ENCODE peak calls at places on chromosomes 13 and 19, in four cellular contexts. One of them, this sample, is unnamed.

GRCh38 chr19:21694171-21694906 is 73.0 kb downstream of the ZNF100 start:
- DNase-seq in HepG2: no peak
- DNase-seq in GM12878: no peak
- DNase-seq in K562: peak
- DNase-seq in this sample: no peak

GRCh38 chr13:76707360-76707759 is 178.8 kb downstream of the KCTD12 start:
- DNase-seq in K562: no peak
- DNase-seq in HepG2: no peak
- DNase-seq in GM12878: no peak
- DNase-seq in this sample: no peak

GRCh38 chr13:46486270-46486669 is 66.7 kb upstream of the LRCH1 start:
- DNase-seq in GM12878: no peak
- DNase-seq in HepG2: no peak
- DNase-seq in K562: no peak
- DNase-seq in this sample: no peak

GRCh38 chr19:10861118-10861651 is 10.2 kb upstream of the CARM1 start:
- DNase-seq in K562: peak
- DNase-seq in GM12878: no peak
- DNase-seq in HepG2: peak
- DNase-seq in this sample: no peak

GRCh38 chr19:47479701-47480503 is 4.1 kb downstream of the KPTN start:
- DNase-seq in K562: peak
- DNase-seq in HepG2: no peak
- DNase-seq in GM12878: no peak
- DNase-seq in this sample: no peak

GRCh38 chr13:93254775-93255174 is 28.2 kb downstream of the GPC6 start:
- DNase-seq in K562: no peak
- DNase-seq in GM12878: no peak
- DNase-seq in HepG2: no peak
- DNase-seq in this sample: no peak

GRCh38 chr19:46963093-46963734 is 56.4 kb upstream of the NPAS1 start:
- DNase-seq in K562: no peak
- DNase-seq in HepG2: no peak
- DNase-seq in GM12878: no peak
- DNase-seq in this sample: no peak

GRCh38 chr19:58361900-58362271 is 665 bp downstream of the ZNF497 start:
- DNase-seq in HepG2: peak
- DNase-seq in GM12878: no peak
- DNase-seq in K562: peak
- DNase-seq in this sample: peak

GRCh38 chr19:37594982-37595382 is 306 bp downstream of the ZNF540 start:
- DNase-seq in HepG2: no peak
- DNase-seq in K562: peak
- DNase-seq in GM12878: peak
- DNase-seq in this sample: no peak

GRCh38 chr13:104571161-104571889 is 1505.1 kb upstream of the SLC10A2 start:
- DNase-seq in GM12878: no peak
- DNase-seq in HepG2: peak
- DNase-seq in K562: peak
- DNase-seq in this sample: peak

GRCh38 chr13:24052547-24052981 is 108.0 kb upstream of the SPATA13 start:
- DNase-seq in K562: no peak
- DNase-seq in GM12878: no peak
- DNase-seq in HepG2: no peak
- DNase-seq in this sample: no peak

GRCh38 chr19:42345191-42345812 is 19.9 kb downstream of the MEGF8 start:
- DNase-seq in K562: no peak
- DNase-seq in HepG2: no peak
- DNase-seq in GM12878: no peak
- DNase-seq in this sample: no peak

GRCh38 chr13:106063591-106064308 is 471.7 kb downstream of the EFNB2 start:
- DNase-seq in GM12878: no peak
- DNase-seq in K562: no peak
- DNase-seq in HepG2: no peak
- DNase-seq in this sample: no peak

GRCh38 chr19:47243364-47243775 is 12.4 kb upstream of the BBC3 start:
- DNase-seq in K562: no peak
- DNase-seq in GM12878: no peak
- DNase-seq in HepG2: no peak
- DNase-seq in this sample: no peak

GRCh38 chr19:39038098-39038497 is 5.7 kb upstream of the FBXO27 start:
- DNase-seq in HepG2: peak
- DNase-seq in K562: peak
- DNase-seq in GM12878: no peak
- DNase-seq in this sample: peak

GRCh38 chr19:5826531-5827341 is 12.8 kb downstream of the FUT6 start:
- DNase-seq in K562: peak
- DNase-seq in GM12878: no peak
- DNase-seq in HepG2: peak
- DNase-seq in this sample: peak

GRCh38 chr19:1266818-1267440 is 2.2 kb upstream of the CIRBP start:
- DNase-seq in K562: peak
- DNase-seq in GM12878: no peak
- DNase-seq in HepG2: no peak
- DNase-seq in this sample: peak

GRCh38 chr19:34493038-34493648 is 11.6 kb downstream of the WTIP start:
- DNase-seq in GM12878: no peak
- DNase-seq in HepG2: no peak
- DNase-seq in K562: no peak
- DNase-seq in this sample: no peak

GRCh38 chr19:51150627-51151026 is 8.5 kb downstream of the SIGLEC7 start:
- DNase-seq in GM12878: no peak
- DNase-seq in K562: no peak
- DNase-seq in HepG2: no peak
- DNase-seq in this sample: no peak

GRCh38 chr19:23547156-23547555 is 139.9 kb downstream of the ZNF675 start:
- DNase-seq in K562: no peak
- DNase-seq in GM12878: no peak
- DNase-seq in HepG2: no peak
- DNase-seq in this sample: no peak

GRCh38 chr13:23584275-23584674 is 14.1 kb downstream of the TNFRSF19 start:
- DNase-seq in HepG2: no peak
- DNase-seq in K562: no peak
- DNase-seq in GM12878: no peak
- DNase-seq in this sample: no peak

GRCh38 chr13:107266657-107267056 is 698.7 kb upstream of the ARGLU1 start:
- DNase-seq in K562: no peak
- DNase-seq in HepG2: no peak
- DNase-seq in GM12878: no peak
- DNase-seq in this sample: no peak

GRCh38 chr19:30307191-30307974 is 64.8 kb upstream of the ZNF536 start:
- DNase-seq in GM12878: no peak
- DNase-seq in HepG2: no peak
- DNase-seq in K562: no peak
- DNase-seq in this sample: no peak

GRCh38 chr13:28659611-28659970 is 661 bp downstream of the POMP start:
- DNase-seq in K562: peak
- DNase-seq in GM12878: no peak
- DNase-seq in HepG2: no peak
- DNase-seq in this sample: no peak

GRCh38 chr19:53158119-53158656 is 665 bp downstream of the ZNF347 start:
- DNase-seq in GM12878: no peak
- DNase-seq in HepG2: no peak
- DNase-seq in K562: peak
- DNase-seq in this sample: no peak

GRCh38 chr13:75326173-75327131 is 155.5 kb downstream of the TBC1D4 start:
- DNase-seq in K562: peak
- DNase-seq in GM12878: no peak
- DNase-seq in HepG2: no peak
- DNase-seq in this sample: no peak

GRCh38 chr19:6220385-6221191 is 59.2 kb downstream of the MLLT1 start:
- DNase-seq in K562: no peak
- DNase-seq in HepG2: no peak
- DNase-seq in GM12878: no peak
- DNase-seq in this sample: no peak

GRCh38 chr13:49829715-49830114 is 37.2 kb upstream of the KPNA3 start:
- DNase-seq in GM12878: no peak
- DNase-seq in K562: no peak
- DNase-seq in HepG2: no peak
- DNase-seq in this sample: no peak

GRCh38 chr19:11169896-11170678 is 14.5 kb upstream of the SPC24 start:
- DNase-seq in HepG2: no peak
- DNase-seq in K562: no peak
- DNase-seq in GM12878: no peak
- DNase-seq in this sample: no peak

GRCh38 chr19:34459614-34460013 is 21.9 kb upstream of the WTIP start:
- DNase-seq in GM12878: no peak
- DNase-seq in HepG2: no peak
- DNase-seq in K562: no peak
- DNase-seq in this sample: no peak

GRCh38 chr13:38483623-38484022 is 134.0 kb downstream of the UFM1 start:
- DNase-seq in HepG2: no peak
- DNase-seq in GM12878: no peak
- DNase-seq in K562: no peak
- DNase-seq in this sample: no peak

GRCh38 chr13:45879666-45880065 is 28.1 kb upstream of the SIAH3 start:
- DNase-seq in HepG2: peak
- DNase-seq in GM12878: no peak
- DNase-seq in K562: peak
- DNase-seq in this sample: peak

GRCh38 chr13:52615817-52616216 is 26.4 kb upstream of the HNRNPA1L2 start:
- DNase-seq in K562: peak
- DNase-seq in GM12878: no peak
- DNase-seq in HepG2: peak
- DNase-seq in this sample: peak

GRCh38 chr19:38216785-38217746 is 7.0 kb downstream of the DPF1 start:
- DNase-seq in HepG2: no peak
- DNase-seq in GM12878: no peak
- DNase-seq in K562: peak
- DNase-seq in this sample: no peak

GRCh38 chr19:33214621-33215020 is 11.0 kb downstream of the SLC7A10 start:
- DNase-seq in GM12878: no peak
- DNase-seq in K562: peak
- DNase-seq in HepG2: peak
- DNase-seq in this sample: peak

GRCh38 chr13:112722433-112723250 is 32.8 kb downstream of the ATP11A start:
- DNase-seq in GM12878: no peak
- DNase-seq in K562: peak
- DNase-seq in HepG2: peak
- DNase-seq in this sample: no peak

GRCh38 chr19:39319892-39320168 is 833 bp downstream of the LRFN1 start:
- DNase-seq in HepG2: no peak
- DNase-seq in K562: no peak
- DNase-seq in GM12878: no peak
- DNase-seq in this sample: no peak

DNA sequence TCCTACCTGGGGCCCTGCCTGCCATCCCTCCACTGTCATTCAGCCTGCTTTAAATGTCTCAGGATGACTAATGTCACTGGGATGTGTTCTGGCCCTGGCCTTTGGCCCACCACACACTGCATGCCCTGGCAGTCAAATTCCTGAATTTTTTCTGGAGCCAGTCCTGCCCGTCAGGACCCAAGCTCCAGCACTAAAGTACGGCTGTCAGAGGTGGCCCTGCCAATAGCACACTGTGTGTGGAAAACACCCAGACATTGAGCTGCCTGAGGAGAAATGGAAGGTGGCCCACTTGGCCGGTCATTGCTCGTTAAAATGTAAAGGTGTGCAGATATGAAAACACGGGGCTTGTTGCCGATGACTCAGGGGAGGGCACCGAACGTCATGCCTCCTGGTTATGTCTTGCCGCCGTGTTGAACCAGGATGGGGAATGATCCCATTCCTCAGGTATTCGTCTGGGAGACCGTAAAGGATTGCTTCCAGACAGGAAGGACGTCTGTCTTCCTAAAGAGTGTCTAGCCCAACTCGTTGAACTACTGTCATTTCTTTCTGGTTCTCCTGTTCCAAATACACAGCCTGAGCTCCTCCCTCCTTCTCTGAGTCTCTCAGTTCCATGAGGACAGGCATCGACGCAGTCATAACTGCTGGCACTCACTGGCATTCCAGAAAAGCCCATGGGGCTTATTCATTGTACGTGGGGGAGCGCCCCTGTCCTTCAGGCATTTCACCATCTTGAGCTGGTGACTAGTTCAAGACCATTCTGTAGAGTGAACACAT is 40.6 kb downstream of the COL4A2 start:
- DNase-seq in GM12878: no peak
- DNase-seq in K562: no peak
- DNase-seq in HepG2: peak
- DNase-seq in this sample: no peak
- TF ChIP-seq SP1 in GM12878: no peak
- TF ChIP-seq SP1 in K562: no peak
- TF ChIP-seq SP1 in HepG2: no peak
- TF ChIP-seq SP1 in this sample: no peak

DNA sequence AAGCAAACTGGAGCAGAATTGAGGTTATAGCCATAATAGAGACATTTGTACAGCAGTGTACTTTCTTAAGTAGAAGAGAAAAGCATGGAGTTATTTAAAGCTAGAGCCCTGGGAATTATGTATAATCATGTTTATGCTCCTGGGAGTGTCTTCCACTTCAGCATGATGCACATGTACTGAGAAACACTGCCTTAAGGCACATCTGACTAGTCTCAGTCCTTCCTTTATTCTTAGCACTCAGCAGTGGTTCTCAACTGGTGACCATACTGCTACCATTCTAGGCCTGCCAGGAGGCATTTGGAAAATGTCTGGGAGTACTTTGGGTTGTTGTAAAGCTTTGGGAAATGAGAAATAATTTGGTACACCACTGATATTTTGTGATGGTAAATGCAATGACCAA is 45.8 kb downstream of the VWA8 start:
- DNase-seq in K562: no peak
- DNase-seq in HepG2: no peak
- DNase-seq in GM12878: no peak
- DNase-seq in this sample: no peak
- TF ChIP-seq BHLHE40 in K562: no peak
- TF ChIP-seq BHLHE40 in HepG2: no peak
- TF ChIP-seq BHLHE40 in GM12878: no peak
- TF ChIP-seq BHLHE40 in this sample: no peak

GRCh38 chr13:113969973-113970611 is 3.8 kb downstream of the C13orf46 start:
- DNase-seq in K562: no peak
- DNase-seq in GM12878: no peak
- DNase-seq in HepG2: no peak
- DNase-seq in this sample: no peak
- TF ChIP-seq SP1 in K562: no peak
- TF ChIP-seq SP1 in GM12878: no peak
- TF ChIP-seq SP1 in HepG2: no peak
- TF ChIP-seq SP1 in this sample: no peak

DNA sequence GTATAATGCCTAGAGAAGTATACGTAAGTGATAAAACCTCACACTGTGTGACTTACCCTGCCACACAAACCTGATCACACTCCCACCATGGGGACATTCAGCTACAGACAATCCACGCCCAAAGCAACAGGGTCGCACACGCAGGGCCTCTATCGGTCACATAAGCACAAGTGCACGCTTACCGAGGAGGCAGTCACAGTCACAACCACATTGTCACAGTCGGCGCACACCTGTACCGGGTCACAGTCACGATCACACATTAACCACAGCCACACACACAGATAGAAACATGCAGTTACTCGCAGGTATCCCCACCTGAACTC is 584 bp downstream of the ZNF566 start:
- DNase-seq in K562: peak
- DNase-seq in GM12878: no peak
- DNase-seq in HepG2: peak
- DNase-seq in this sample: peak
- TF ChIP-seq BHLHE40 in K562: no peak
- TF ChIP-seq BHLHE40 in GM12878: no peak
- TF ChIP-seq BHLHE40 in HepG2: no peak
- TF ChIP-seq BHLHE40 in this sample: no peak